ENCODE peak calls at places on chromosomes 6 and 20, in seven cellular contexts. One of them, this sample, is unnamed. For H3K4me1 and H3K9me3, the result is how much of the 10 kb centered on the place peaks cover.

GRCh38 chr6:39756582-39756981 is 31.4 kb upstream of the KIF6 start:
- DNase-seq in IMR-90: no peak
- DNase-seq in pancreas: no peak
- DNase-seq in A549: no peak
- DNase-seq in fibroblast of lung: no peak
- DNase-seq in naive thymus-derived CD4-positive, alpha-beta T cell: no peak
- DNase-seq in cardiac muscle cell: no peak
- DNase-seq in this sample: no peak

GRCh38 chr20:5041433-5041832 is 40.1 kb upstream of the SLC23A2 start:
- DNase-seq in naive thymus-derived CD4-positive, alpha-beta T cell: no peak
- DNase-seq in IMR-90: no peak
- DNase-seq in A549: no peak
- DNase-seq in cardiac muscle cell: no peak
- DNase-seq in fibroblast of lung: peak
- DNase-seq in pancreas: no peak
- DNase-seq in this sample: no peak

GRCh38 chr6:86477510-86478166 is 459.7 kb upstream of the HTR1E start:
- DNase-seq in naive thymus-derived CD4-positive, alpha-beta T cell: no peak
- DNase-seq in pancreas: no peak
- DNase-seq in fibroblast of lung: no peak
- DNase-seq in cardiac muscle cell: peak
- DNase-seq in IMR-90: no peak
- DNase-seq in A549: no peak
- DNase-seq in this sample: no peak

GRCh38 chr6:7414811-7415210 is 25.2 kb downstream of the RIOK1 start:
- DNase-seq in cardiac muscle cell: no peak
- DNase-seq in A549: no peak
- DNase-seq in IMR-90: peak
- DNase-seq in pancreas: no peak
- DNase-seq in naive thymus-derived CD4-positive, alpha-beta T cell: no peak
- DNase-seq in fibroblast of lung: peak
- DNase-seq in this sample: no peak

GRCh38 chr6:138289739-138290138 is 71.4 kb upstream of the PBOV1 start:
- DNase-seq in IMR-90: no peak
- DNase-seq in fibroblast of lung: no peak
- DNase-seq in naive thymus-derived CD4-positive, alpha-beta T cell: no peak
- DNase-seq in pancreas: no peak
- DNase-seq in A549: peak
- DNase-seq in cardiac muscle cell: peak
- DNase-seq in this sample: no peak

GRCh38 chr20:58557713-58558335 is 42.6 kb upstream of the APCDD1L start:
- DNase-seq in naive thymus-derived CD4-positive, alpha-beta T cell: no peak
- DNase-seq in cardiac muscle cell: no peak
- DNase-seq in IMR-90: peak
- DNase-seq in fibroblast of lung: no peak
- DNase-seq in pancreas: no peak
- DNase-seq in A549: no peak
- DNase-seq in this sample: no peak

GRCh38 chr6:51842066-51842465 is 245.3 kb downstream of the PKHD1 start:
- DNase-seq in IMR-90: no peak
- DNase-seq in cardiac muscle cell: no peak
- DNase-seq in naive thymus-derived CD4-positive, alpha-beta T cell: no peak
- DNase-seq in pancreas: no peak
- DNase-seq in fibroblast of lung: no peak
- DNase-seq in A549: no peak
- DNase-seq in this sample: no peak

GRCh38 chr6:88842320-88842719 is 121.1 kb downstream of the RNGTT start:
- DNase-seq in naive thymus-derived CD4-positive, alpha-beta T cell: no peak
- DNase-seq in pancreas: no peak
- DNase-seq in IMR-90: no peak
- DNase-seq in cardiac muscle cell: no peak
- DNase-seq in fibroblast of lung: no peak
- DNase-seq in A549: no peak
- DNase-seq in this sample: no peak

GRCh38 chr6:150994026-150994425 is 128.5 kb downstream of the MTHFD1L start:
- DNase-seq in IMR-90: no peak
- DNase-seq in A549: no peak
- DNase-seq in pancreas: no peak
- DNase-seq in naive thymus-derived CD4-positive, alpha-beta T cell: no peak
- DNase-seq in cardiac muscle cell: no peak
- DNase-seq in fibroblast of lung: no peak
- DNase-seq in this sample: no peak

GRCh38 chr20:47292581-47292980 is 63.9 kb downstream of the ZMYND8 start:
- DNase-seq in fibroblast of lung: no peak
- DNase-seq in IMR-90: no peak
- DNase-seq in pancreas: no peak
- DNase-seq in cardiac muscle cell: no peak
- DNase-seq in naive thymus-derived CD4-positive, alpha-beta T cell: no peak
- DNase-seq in A549: no peak
- DNase-seq in this sample: no peak

GRCh38 chr20:4041748-4042411 is 26.5 kb upstream of the RNF24 start:
- DNase-seq in pancreas: peak
- DNase-seq in cardiac muscle cell: no peak
- DNase-seq in fibroblast of lung: peak
- DNase-seq in naive thymus-derived CD4-positive, alpha-beta T cell: no peak
- DNase-seq in IMR-90: peak
- DNase-seq in A549: peak
- DNase-seq in this sample: no peak

DNA sequence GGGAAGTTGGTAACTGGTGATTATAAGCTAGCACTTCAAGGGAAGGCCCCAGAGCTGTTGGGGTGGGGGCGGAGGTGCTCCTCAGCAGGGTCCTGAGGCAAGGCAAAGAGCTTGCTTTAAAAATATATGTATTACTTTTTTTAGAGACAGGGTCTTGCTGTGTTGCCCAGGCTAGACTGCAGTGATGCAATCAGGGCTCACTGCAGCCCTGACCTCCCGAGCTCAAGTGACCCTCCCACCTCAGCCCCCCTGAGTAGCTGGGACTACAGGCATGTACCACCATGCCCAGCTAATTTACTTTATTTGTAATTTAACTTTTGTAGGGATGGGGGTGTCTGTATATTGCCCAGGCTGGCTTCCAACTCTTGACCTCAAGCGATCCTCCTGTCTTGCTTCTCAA is 87.2 kb downstream of the MYB start:
- DNase-seq in fibroblast of lung: no peak
- DNase-seq in cardiac muscle cell: no peak
- DNase-seq in pancreas: no peak
- DNase-seq in IMR-90: no peak
- DNase-seq in A549: no peak
- DNase-seq in naive thymus-derived CD4-positive, alpha-beta T cell: no peak
- DNase-seq in this sample: no peak
- H3K4me1 ChIP-seq in fibroblast of lung: under half
- H3K4me1 ChIP-seq in cardiac muscle cell: under half
- H3K4me1 ChIP-seq in pancreas: under half
- H3K4me1 ChIP-seq in IMR-90: under half
- H3K4me1 ChIP-seq in A549: under half
- H3K4me1 ChIP-seq in naive thymus-derived CD4-positive, alpha-beta T cell: under half
- H3K4me1 ChIP-seq in this sample: under half

GRCh38 chr20:13855613-13856012 is 70.8 kb downstream of the NDUFAF5 start:
- DNase-seq in IMR-90: no peak
- DNase-seq in A549: no peak
- DNase-seq in naive thymus-derived CD4-positive, alpha-beta T cell: no peak
- DNase-seq in fibroblast of lung: no peak
- DNase-seq in pancreas: no peak
- DNase-seq in cardiac muscle cell: no peak
- DNase-seq in this sample: no peak
- H3K27ac ChIP-seq in IMR-90: no peak
- H3K27ac ChIP-seq in A549: no peak
- H3K27ac ChIP-seq in naive thymus-derived CD4-positive, alpha-beta T cell: no peak
- H3K27ac ChIP-seq in fibroblast of lung: no peak
- H3K27ac ChIP-seq in pancreas: no peak
- H3K27ac ChIP-seq in cardiac muscle cell: no peak
- H3K27ac ChIP-seq in this sample: no peak

DNA sequence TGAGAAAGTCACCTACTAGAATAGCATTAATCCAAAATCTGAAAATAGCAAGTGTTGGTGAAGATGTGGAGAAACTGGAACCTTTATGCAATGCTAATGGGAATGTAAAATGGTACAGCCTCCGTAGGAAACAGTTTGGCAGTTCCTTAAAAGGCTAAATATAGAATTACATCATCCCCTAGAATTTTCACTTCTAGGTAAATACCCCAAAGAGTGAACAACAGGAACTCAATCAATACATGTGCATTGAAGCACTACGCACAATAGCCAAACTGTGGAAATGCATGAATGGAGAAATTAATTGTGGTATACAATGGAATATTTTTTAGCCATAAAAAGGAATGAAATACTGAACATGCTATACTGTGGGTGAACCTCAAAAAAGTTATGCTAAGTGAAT is 982.0 kb upstream of the FLRT3 start:
- DNase-seq in cardiac muscle cell: no peak
- DNase-seq in A549: no peak
- DNase-seq in fibroblast of lung: no peak
- DNase-seq in pancreas: no peak
- DNase-seq in IMR-90: no peak
- DNase-seq in naive thymus-derived CD4-positive, alpha-beta T cell: no peak
- DNase-seq in this sample: no peak
- H3K9me3 ChIP-seq in cardiac muscle cell: under half
- H3K9me3 ChIP-seq in A549: under half
- H3K9me3 ChIP-seq in fibroblast of lung: under half
- H3K9me3 ChIP-seq in pancreas: under half
- H3K9me3 ChIP-seq in IMR-90: under half
- H3K9me3 ChIP-seq in naive thymus-derived CD4-positive, alpha-beta T cell: under half
- H3K9me3 ChIP-seq in this sample: under half

DNA sequence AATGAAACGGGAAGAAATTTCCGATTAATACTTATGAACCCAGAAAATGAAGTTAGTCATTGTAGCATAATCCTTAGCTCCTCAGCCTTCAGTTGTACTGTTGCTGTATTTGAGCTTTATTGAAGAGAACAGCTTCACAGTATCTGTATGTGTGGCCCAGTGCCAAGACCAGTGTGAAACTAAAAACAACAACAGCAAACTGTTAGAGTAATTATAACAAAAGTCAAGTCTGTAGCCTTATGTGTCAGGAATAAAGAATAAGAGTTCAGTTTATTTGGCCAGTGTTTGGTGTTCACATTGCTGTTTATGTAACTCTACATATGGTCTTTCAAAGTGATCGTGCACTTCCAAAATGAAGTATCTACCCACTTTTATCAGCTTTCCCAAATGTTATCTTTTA is 70.9 kb downstream of the ARID1B start:
- DNase-seq in fibroblast of lung: no peak
- DNase-seq in IMR-90: no peak
- DNase-seq in cardiac muscle cell: no peak
- DNase-seq in A549: no peak
- DNase-seq in pancreas: no peak
- DNase-seq in naive thymus-derived CD4-positive, alpha-beta T cell: no peak
- DNase-seq in this sample: no peak
- H3K4me1 ChIP-seq in fibroblast of lung: under half
- H3K4me1 ChIP-seq in IMR-90: under half
- H3K4me1 ChIP-seq in cardiac muscle cell: half or more
- H3K4me1 ChIP-seq in A549: under half
- H3K4me1 ChIP-seq in pancreas: under half
- H3K4me1 ChIP-seq in naive thymus-derived CD4-positive, alpha-beta T cell: under half
- H3K4me1 ChIP-seq in this sample: under half

GRCh38 chr6:142675925-142676324 is 269.1 kb downstream of the HIVEP2 start:
- DNase-seq in fibroblast of lung: no peak
- DNase-seq in pancreas: no peak
- DNase-seq in cardiac muscle cell: no peak
- DNase-seq in A549: no peak
- DNase-seq in naive thymus-derived CD4-positive, alpha-beta T cell: no peak
- DNase-seq in IMR-90: no peak
- DNase-seq in this sample: no peak
- H3K27ac ChIP-seq in fibroblast of lung: no peak
- H3K27ac ChIP-seq in pancreas: no peak
- H3K27ac ChIP-seq in cardiac muscle cell: no peak
- H3K27ac ChIP-seq in A549: no peak
- H3K27ac ChIP-seq in naive thymus-derived CD4-positive, alpha-beta T cell: no peak
- H3K27ac ChIP-seq in IMR-90: no peak
- H3K27ac ChIP-seq in this sample: no peak

GRCh38 chr6:168690271-168690670 is 249.3 kb downstream of the SMOC2 start:
- DNase-seq in IMR-90: no peak
- DNase-seq in cardiac muscle cell: no peak
- DNase-seq in fibroblast of lung: no peak
- DNase-seq in pancreas: no peak
- DNase-seq in naive thymus-derived CD4-positive, alpha-beta T cell: no peak
- DNase-seq in A549: no peak
- DNase-seq in this sample: no peak
- H3K9me3 ChIP-seq in IMR-90: under half
- H3K9me3 ChIP-seq in cardiac muscle cell: under half
- H3K9me3 ChIP-seq in fibroblast of lung: under half
- H3K9me3 ChIP-seq in pancreas: under half
- H3K9me3 ChIP-seq in naive thymus-derived CD4-positive, alpha-beta T cell: under half
- H3K9me3 ChIP-seq in A549: under half
- H3K9me3 ChIP-seq in this sample: under half

DNA sequence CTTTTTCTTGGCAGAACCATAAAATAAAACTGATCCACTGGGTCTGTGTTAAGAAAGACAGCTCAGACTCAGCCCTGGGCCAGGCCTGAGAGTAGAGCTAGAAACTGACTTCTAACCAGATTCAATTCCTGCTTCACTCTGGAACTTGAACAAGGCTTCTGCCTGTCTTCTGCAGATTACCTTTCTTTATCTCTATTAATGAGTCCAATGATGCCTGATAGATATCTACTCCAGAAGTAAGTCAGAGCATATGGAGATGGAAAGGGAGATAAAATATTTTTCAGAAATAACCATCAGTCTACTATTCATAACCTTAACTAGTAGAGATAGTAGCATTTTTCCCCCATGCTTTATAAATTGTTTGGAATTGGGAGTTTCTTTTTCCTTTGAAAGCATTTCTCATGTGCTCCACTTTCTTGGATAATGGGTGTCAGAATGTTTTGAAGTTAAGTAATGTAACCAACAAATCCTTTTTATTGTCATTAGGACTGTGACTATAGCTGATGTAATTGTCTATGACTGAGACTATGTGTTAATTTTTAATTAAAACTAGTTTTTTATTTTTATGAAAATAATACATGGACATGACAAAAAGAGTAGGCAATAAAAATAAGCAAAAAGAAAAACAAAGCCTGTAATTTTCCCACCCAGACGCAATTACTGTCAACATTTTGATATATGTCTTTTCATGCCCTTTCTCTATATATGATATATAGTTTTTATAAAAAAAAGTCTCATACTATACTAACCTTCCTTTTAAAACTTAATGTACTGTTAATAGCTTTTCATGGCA is 7.2 kb downstream of the SOBP start:
- DNase-seq in A549: no peak
- DNase-seq in fibroblast of lung: no peak
- DNase-seq in IMR-90: no peak
- DNase-seq in pancreas: no peak
- DNase-seq in cardiac muscle cell: no peak
- DNase-seq in naive thymus-derived CD4-positive, alpha-beta T cell: no peak
- DNase-seq in this sample: no peak
- H3K4me1 ChIP-seq in A549: under half
- H3K4me1 ChIP-seq in fibroblast of lung: under half
- H3K4me1 ChIP-seq in IMR-90: under half
- H3K4me1 ChIP-seq in pancreas: under half
- H3K4me1 ChIP-seq in cardiac muscle cell: under half
- H3K4me1 ChIP-seq in naive thymus-derived CD4-positive, alpha-beta T cell: under half
- H3K4me1 ChIP-seq in this sample: under half

GRCh38 chr6:5287966-5288297 is 26.6 kb downstream of the FARS2 start:
- DNase-seq in cardiac muscle cell: no peak
- DNase-seq in pancreas: no peak
- DNase-seq in A549: no peak
- DNase-seq in naive thymus-derived CD4-positive, alpha-beta T cell: no peak
- DNase-seq in IMR-90: no peak
- DNase-seq in fibroblast of lung: no peak
- DNase-seq in this sample: no peak
- H3K27ac ChIP-seq in cardiac muscle cell: no peak
- H3K27ac ChIP-seq in pancreas: no peak
- H3K27ac ChIP-seq in A549: no peak
- H3K27ac ChIP-seq in naive thymus-derived CD4-positive, alpha-beta T cell: no peak
- H3K27ac ChIP-seq in IMR-90: no peak
- H3K27ac ChIP-seq in fibroblast of lung: no peak
- H3K27ac ChIP-seq in this sample: no peak

This sample was measured in CD8-positive, alpha-beta memory T cell.